ENCODE peak calls at places on chromosomes 13 and 19, in ten cellular contexts. T is RWPE1; P is uterus; U is T-cell; S is activated T-cell treated with anti-CD3 and anti-CD28 coated beads, Interleukin-2, amount 50 U/mL, for 72 hours; M is type B pancreatic cell; V is hippocampal formation; R is NCI-H1105; F is GM12865; G is colonic mucosa. H is an unnamed sample.

GRCh38 chr19:55257461-55258411 is 1.1 kb downstream of the PPP6R1 start:
- DNase-seq in M (no peak), P (no peak), G (peak), R (no peak), F (peak), T (peak), S (peak), V (no peak), U (no peak), H (no peak)

GRCh38 chr19:3544742-3545668 is 6.0 kb downstream of the TEKTIP1 start:
- DNase-seq in V (peak), U (peak), R (peak), P (peak), F (peak), M (peak), T (peak), S (peak), G (peak), H (peak)

GRCh38 chr13:110702591-110703526 is 3.1 kb downstream of the CARS2 start:
- DNase-seq in M (no peak), F (no peak), G (no peak), V (no peak), S (no peak), T (no peak), U (no peak), R (no peak), P (no peak), H (no peak)

GRCh38 chr13:100210966-100211710 is 122.2 kb downstream of the PCCA start:
- DNase-seq in G (no peak), R (no peak), S (no peak), M (no peak), U (no peak), P (no peak), T (no peak), F (no peak), V (no peak), H (no peak)

GRCh38 chr19:4329858-4330257 is 8.8 kb downstream of the STAP2 start:
- DNase-seq in G (no peak), P (no peak), F (no peak), T (no peak), S (no peak), R (no peak), U (no peak), M (no peak), V (no peak), H (no peak)

GRCh38 chr19:45878043-45878794 is 7.7 kb downstream of the IRF2BP1 start:
- DNase-seq in R (no peak), U (no peak), T (no peak), F (no peak), G (peak), S (peak), M (no peak), V (no peak), P (no peak), H (no peak)

GRCh38 chr13:83536153-83536552 is 346.1 kb downstream of the SLITRK1 start:
- DNase-seq in M (no peak), R (no peak), V (no peak), G (no peak), S (no peak), P (no peak), U (no peak), F (no peak), T (no peak), H (no peak)

GRCh38 chr19:28700176-28700575 is 512.8 kb downstream of the UQCRFS1 start:
- DNase-seq in V (no peak), G (no peak), F (no peak), M (no peak), R (no peak), T (no peak), P (no peak), U (no peak), S (no peak), H (no peak)